ENCODE peak calls at places on chromosomes 1 and 21, in six cellular contexts. One of them, this sample, is unnamed.

GRCh38 chr21:33703750-33704606 is 61.7 kb downstream of the ITSN1 start:
- DNase-seq in CD8-positive, alpha-beta memory T cell: no peak
- DNase-seq in HFF-Myc: no peak
- DNase-seq in SJCRH30: no peak
- DNase-seq in thoracic aorta: no peak
- DNase-seq in stimulated activated CD4-positive, alpha-beta T cell treated with anti-CD3 and anti-CD28 coated beads, Interleukin-2, amount 100 ng/mL, for 48 hours: no peak
- DNase-seq in this sample: no peak

GRCh38 chr21:44537930-44538911 is 1.8 kb downstream of the KRTAP10-1 start:
- DNase-seq in thoracic aorta: no peak
- DNase-seq in SJCRH30: no peak
- DNase-seq in CD8-positive, alpha-beta memory T cell: no peak
- DNase-seq in HFF-Myc: no peak
- DNase-seq in stimulated activated CD4-positive, alpha-beta T cell treated with anti-CD3 and anti-CD28 coated beads, Interleukin-2, amount 100 ng/mL, for 48 hours: no peak
- DNase-seq in this sample: peak

GRCh38 chr1:228283476-228284147 is 75.8 kb downstream of the OBSCN start:
- DNase-seq in CD8-positive, alpha-beta memory T cell: no peak
- DNase-seq in stimulated activated CD4-positive, alpha-beta T cell treated with anti-CD3 and anti-CD28 coated beads, Interleukin-2, amount 100 ng/mL, for 48 hours: no peak
- DNase-seq in thoracic aorta: no peak
- DNase-seq in SJCRH30: peak
- DNase-seq in HFF-Myc: no peak
- DNase-seq in this sample: no peak

GRCh38 chr1:245765241-245766000 is 610.6 kb downstream of the KIF26B start:
- DNase-seq in CD8-positive, alpha-beta memory T cell: no peak
- DNase-seq in SJCRH30: no peak
- DNase-seq in stimulated activated CD4-positive, alpha-beta T cell treated with anti-CD3 and anti-CD28 coated beads, Interleukin-2, amount 100 ng/mL, for 48 hours: no peak
- DNase-seq in thoracic aorta: no peak
- DNase-seq in HFF-Myc: peak
- DNase-seq in this sample: no peak

GRCh38 chr1:78047131-78047530 is 1.4 kb downstream of the GIPC2 start:
- DNase-seq in stimulated activated CD4-positive, alpha-beta T cell treated with anti-CD3 and anti-CD28 coated beads, Interleukin-2, amount 100 ng/mL, for 48 hours: no peak
- DNase-seq in CD8-positive, alpha-beta memory T cell: no peak
- DNase-seq in SJCRH30: no peak
- DNase-seq in thoracic aorta: no peak
- DNase-seq in HFF-Myc: no peak
- DNase-seq in this sample: no peak

GRCh38 chr1:21100496-21100895 is 76.2 kb downstream of the EIF4G3 start:
- DNase-seq in thoracic aorta: no peak
- DNase-seq in stimulated activated CD4-positive, alpha-beta T cell treated with anti-CD3 and anti-CD28 coated beads, Interleukin-2, amount 100 ng/mL, for 48 hours: no peak
- DNase-seq in HFF-Myc: no peak
- DNase-seq in CD8-positive, alpha-beta memory T cell: no peak
- DNase-seq in SJCRH30: no peak
- DNase-seq in this sample: no peak

GRCh38 chr1:64944913-64945312 is 21.4 kb downstream of the JAK1 start:
- DNase-seq in CD8-positive, alpha-beta memory T cell: no peak
- DNase-seq in HFF-Myc: no peak
- DNase-seq in thoracic aorta: no peak
- DNase-seq in SJCRH30: no peak
- DNase-seq in stimulated activated CD4-positive, alpha-beta T cell treated with anti-CD3 and anti-CD28 coated beads, Interleukin-2, amount 100 ng/mL, for 48 hours: no peak
- DNase-seq in this sample: no peak

GRCh38 chr1:172125250-172125649 is 284.0 kb downstream of the DNM3 start:
- DNase-seq in CD8-positive, alpha-beta memory T cell: no peak
- DNase-seq in HFF-Myc: no peak
- DNase-seq in thoracic aorta: no peak
- DNase-seq in SJCRH30: no peak
- DNase-seq in stimulated activated CD4-positive, alpha-beta T cell treated with anti-CD3 and anti-CD28 coated beads, Interleukin-2, amount 100 ng/mL, for 48 hours: no peak
- DNase-seq in this sample: no peak

GRCh38 chr1:41464886-41465285 is 19.6 kb downstream of the EDN2 start:
- DNase-seq in thoracic aorta: no peak
- DNase-seq in HFF-Myc: no peak
- DNase-seq in stimulated activated CD4-positive, alpha-beta T cell treated with anti-CD3 and anti-CD28 coated beads, Interleukin-2, amount 100 ng/mL, for 48 hours: no peak
- DNase-seq in SJCRH30: no peak
- DNase-seq in CD8-positive, alpha-beta memory T cell: no peak
- DNase-seq in this sample: no peak

GRCh38 chr1:194873328-194873923 is 1687.0 kb upstream of the B3GALT2 start:
- DNase-seq in SJCRH30: no peak
- DNase-seq in CD8-positive, alpha-beta memory T cell: no peak
- DNase-seq in HFF-Myc: no peak
- DNase-seq in stimulated activated CD4-positive, alpha-beta T cell treated with anti-CD3 and anti-CD28 coated beads, Interleukin-2, amount 100 ng/mL, for 48 hours: no peak
- DNase-seq in thoracic aorta: no peak
- DNase-seq in this sample: no peak

GRCh38 chr21:25625036-25625435 is 14.0 kb upstream of the JAM2 start:
- DNase-seq in thoracic aorta: no peak
- DNase-seq in SJCRH30: no peak
- DNase-seq in HFF-Myc: no peak
- DNase-seq in stimulated activated CD4-positive, alpha-beta T cell treated with anti-CD3 and anti-CD28 coated beads, Interleukin-2, amount 100 ng/mL, for 48 hours: no peak
- DNase-seq in CD8-positive, alpha-beta memory T cell: no peak
- DNase-seq in this sample: no peak

GRCh38 chr1:200971955-200972711 is 51.4 kb downstream of the KIF21B start:
- DNase-seq in CD8-positive, alpha-beta memory T cell: peak
- DNase-seq in stimulated activated CD4-positive, alpha-beta T cell treated with anti-CD3 and anti-CD28 coated beads, Interleukin-2, amount 100 ng/mL, for 48 hours: peak
- DNase-seq in HFF-Myc: no peak
- DNase-seq in thoracic aorta: no peak
- DNase-seq in SJCRH30: peak
- DNase-seq in this sample: peak

GRCh38 chr1:245598524-245599310 is 443.9 kb downstream of the KIF26B start:
- DNase-seq in stimulated activated CD4-positive, alpha-beta T cell treated with anti-CD3 and anti-CD28 coated beads, Interleukin-2, amount 100 ng/mL, for 48 hours: no peak
- DNase-seq in SJCRH30: peak
- DNase-seq in HFF-Myc: no peak
- DNase-seq in thoracic aorta: no peak
- DNase-seq in CD8-positive, alpha-beta memory T cell: no peak
- DNase-seq in this sample: no peak

GRCh38 chr1:114107474-114108175 is 46.0 kb downstream of the SYT6 start:
- DNase-seq in CD8-positive, alpha-beta memory T cell: no peak
- DNase-seq in stimulated activated CD4-positive, alpha-beta T cell treated with anti-CD3 and anti-CD28 coated beads, Interleukin-2, amount 100 ng/mL, for 48 hours: no peak
- DNase-seq in HFF-Myc: no peak
- DNase-seq in SJCRH30: no peak
- DNase-seq in thoracic aorta: no peak
- DNase-seq in this sample: no peak

GRCh38 chr1:70361727-70362413 is 7.3 kb upstream of the ANKRD13C start:
- DNase-seq in thoracic aorta: no peak
- DNase-seq in HFF-Myc: no peak
- DNase-seq in CD8-positive, alpha-beta memory T cell: no peak
- DNase-seq in SJCRH30: no peak
- DNase-seq in stimulated activated CD4-positive, alpha-beta T cell treated with anti-CD3 and anti-CD28 coated beads, Interleukin-2, amount 100 ng/mL, for 48 hours: no peak
- DNase-seq in this sample: no peak